ENCODE peak calls at places on chromosome 13, in eight cellular contexts. Z, W, H, U, F, O, R and L are unnamed samples.
A peak's percentile ranks its signal among the peaks of the same experiment; 100 is the strongest.

GRCh38 chr13:34750078-34750703 is 191.9 kb upstream of the NBEA start:
- DNase-seq in Z (no peak), W (peak; percentile 33), H (peak; percentile 27), U (no peak), F (no peak), O (peak; percentile 51), R (no peak), L (no peak)

GRCh38 chr13:35474551-35474950 is 1.9 kb downstream of the MAB21L1 start:
- DNase-seq in Z (no peak), W (no peak), H (no peak), U (no peak), F (no peak), O (no peak), R (no peak), L (no peak)

GRCh38 chr13:37029617-37030016 is 29.0 kb downstream of the EXOSC8 start:
- DNase-seq in Z (no peak), W (no peak), H (no peak), U (no peak), F (no peak), O (no peak), R (no peak), L (no peak)

GRCh38 chr13:90447735-90448103 is 899.8 kb upstream of the MIR17HG start:
- DNase-seq in Z (no peak), W (no peak), H (no peak), U (no peak), F (no peak), O (no peak), R (no peak), L (no peak)

GRCh38 chr13:27353166-27353583 is 71.2 kb upstream of the GTF3A start:
- DNase-seq in Z (no peak), W (no peak), H (no peak), U (no peak), F (no peak), O (no peak), R (no peak), L (no peak)

GRCh38 chr13:113646376-113646775 is 11.6 kb downstream of the ATP4B start:
- DNase-seq in Z (peak; percentile 49), W (peak; percentile 7), H (no peak), U (no peak), F (no peak), O (peak; percentile 8), R (no peak), L (no peak)

GRCh38 chr13:51942189-51942588 is 69.1 kb downstream of the ATP7B start:
- DNase-seq in Z (no peak), W (no peak), H (no peak), U (no peak), F (no peak), O (no peak), R (no peak), L (no peak)

GRCh38 chr13:44591316-44591715 is 15.2 kb upstream of the TSC22D1 start:
- DNase-seq in Z (no peak), W (no peak), H (no peak), U (no peak), F (no peak), O (no peak), R (no peak), L (no peak)

GRCh38 chr13:113655358-113656014 is 2.5 kb downstream of the ATP4B start:
- DNase-seq in Z (no peak), W (peak; percentile 17), H (no peak), U (no peak), F (no peak), O (peak; percentile 7), R (no peak), L (no peak)

GRCh38 chr13:50085063-50085462 is 69.8 kb downstream of the KCNRG start:
- DNase-seq in Z (no peak), W (no peak), H (no peak), U (peak; percentile 69), F (no peak), O (no peak), R (no peak), L (peak; percentile 47)

GRCh38 chr13:46614582-46614981 is 61.6 kb downstream of the LRCH1 start:
- DNase-seq in Z (no peak), W (no peak), H (no peak), U (no peak), F (no peak), O (no peak), R (no peak), L (no peak)

GRCh38 chr13:31725841-31726240 is 13.5 kb upstream of the RXFP2 start:
- DNase-seq in Z (no peak), W (no peak), H (no peak), U (no peak), F (no peak), O (no peak), R (no peak), L (no peak)

GRCh38 chr13:72565893-72566292 is 161.5 kb downstream of the MZT1 start:
- DNase-seq in Z (no peak), W (no peak), H (no peak), U (peak; percentile 44), F (no peak), O (no peak), R (no peak), L (peak; percentile 37)

GRCh38 chr13:73429691-73430090 is 370.9 kb downstream of the KLF5 start:
- DNase-seq in Z (no peak), W (no peak), H (no peak), U (no peak), F (no peak), O (no peak), R (no peak), L (no peak)

GRCh38 chr13:44040070-44040753 is 160.5 kb downstream of the LACC1 start:
- DNase-seq in Z (no peak), W (no peak), H (no peak), U (peak; percentile 9), F (no peak), O (no peak), R (no peak), L (no peak)

GRCh38 chr13:99278199-99278598 is 20.0 kb upstream of the GPR18 start:
- DNase-seq in Z (no peak), W (no peak), H (no peak), U (peak; percentile 63), F (no peak), O (no peak), R (no peak), L (no peak)

DNA sequence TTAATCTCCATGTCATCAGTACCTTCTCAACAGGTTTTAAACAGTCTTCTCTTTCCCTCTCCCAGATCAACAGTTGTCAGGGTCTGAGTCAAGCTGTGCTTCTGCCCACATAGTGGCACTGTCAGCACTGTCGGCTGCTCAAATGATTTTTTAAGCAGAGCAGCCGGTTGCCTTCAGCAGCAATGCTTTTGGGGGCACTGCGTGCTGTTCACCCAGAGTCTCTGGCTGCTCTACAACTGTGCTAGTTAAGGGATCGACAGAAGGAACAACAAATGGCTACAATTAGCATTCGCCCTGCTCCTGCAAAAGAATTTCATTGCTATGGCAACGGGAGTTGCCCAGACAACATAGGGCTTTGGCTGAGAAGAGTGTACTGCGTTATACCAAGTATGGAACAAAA is 412.9 kb downstream of the DIAPH3 start:
- DNase-seq in Z (no peak), W (no peak), H (peak; percentile 18), U (no peak), F (no peak), O (no peak), R (no peak), L (no peak)
- TF ChIP-seq POLR2A in Z (no peak), W (no peak), H (no peak), U (no peak), F (no peak), O (no peak), R (no peak), L (no peak)

GRCh38 chr13:30364133-30364532 is 56.8 kb upstream of the KATNAL1 start:
- DNase-seq in Z (no peak), W (no peak), H (no peak), U (peak; percentile 36), F (no peak), O (no peak), R (no peak), L (peak; percentile 29)

GRCh38 chr13:30363725-30364124 is 56.4 kb upstream of the KATNAL1 start:
- DNase-seq in Z (no peak), W (no peak), H (no peak), U (no peak), F (no peak), O (no peak), R (no peak), L (no peak)

GRCh38 chr13:30362869-30363268 is 55.5 kb upstream of the KATNAL1 start:
- DNase-seq in Z (no peak), W (no peak), H (no peak), U (no peak), F (no peak), O (no peak), R (no peak), L (peak; percentile 18)

GRCh38 chr13:30366083-30366482 is 56.2 kb upstream of the UBE2L5 start:
- DNase-seq in Z (no peak), W (no peak), H (no peak), U (peak; percentile 61), F (no peak), O (no peak), R (no peak), L (no peak)

DNA sequence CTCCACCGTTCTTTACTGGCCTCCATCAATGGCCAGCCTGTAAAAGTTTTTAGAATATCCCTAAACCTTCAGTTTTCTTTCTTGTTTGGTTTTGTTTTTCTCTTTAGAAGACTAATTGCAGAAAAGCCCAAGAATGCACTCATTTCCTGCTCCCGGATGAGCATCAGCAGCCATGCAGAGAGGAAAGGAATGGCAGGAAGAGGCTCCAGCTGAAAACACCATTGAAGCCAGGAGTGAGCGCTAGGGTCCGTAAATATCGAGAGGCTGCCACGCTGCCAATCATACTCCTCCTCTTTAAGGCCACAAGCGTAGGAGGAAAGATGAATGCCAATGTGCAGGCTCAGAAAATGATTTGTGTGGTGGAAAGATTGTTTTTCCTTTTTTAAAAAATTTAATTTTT is 57.4 kb upstream of the UBE2L5 start:
- DNase-seq in Z (no peak), W (no peak), H (no peak), U (no peak), F (no peak), O (no peak), R (no peak), L (no peak)
- TF ChIP-seq POLR2A in Z (no peak), W (no peak), H (no peak), U (no peak), F (no peak), O (no peak), R (no peak), L (no peak)

GRCh38 chr13:105979131-105979530 is 556.3 kb downstream of the EFNB2 start:
- DNase-seq in Z (no peak), W (no peak), H (no peak), U (no peak), F (no peak), O (no peak), R (no peak), L (no peak)
- TF ChIP-seq POLR2A in Z (no peak), W (no peak), H (no peak), U (no peak), F (no peak), O (no peak), R (no peak), L (no peak)

DNA sequence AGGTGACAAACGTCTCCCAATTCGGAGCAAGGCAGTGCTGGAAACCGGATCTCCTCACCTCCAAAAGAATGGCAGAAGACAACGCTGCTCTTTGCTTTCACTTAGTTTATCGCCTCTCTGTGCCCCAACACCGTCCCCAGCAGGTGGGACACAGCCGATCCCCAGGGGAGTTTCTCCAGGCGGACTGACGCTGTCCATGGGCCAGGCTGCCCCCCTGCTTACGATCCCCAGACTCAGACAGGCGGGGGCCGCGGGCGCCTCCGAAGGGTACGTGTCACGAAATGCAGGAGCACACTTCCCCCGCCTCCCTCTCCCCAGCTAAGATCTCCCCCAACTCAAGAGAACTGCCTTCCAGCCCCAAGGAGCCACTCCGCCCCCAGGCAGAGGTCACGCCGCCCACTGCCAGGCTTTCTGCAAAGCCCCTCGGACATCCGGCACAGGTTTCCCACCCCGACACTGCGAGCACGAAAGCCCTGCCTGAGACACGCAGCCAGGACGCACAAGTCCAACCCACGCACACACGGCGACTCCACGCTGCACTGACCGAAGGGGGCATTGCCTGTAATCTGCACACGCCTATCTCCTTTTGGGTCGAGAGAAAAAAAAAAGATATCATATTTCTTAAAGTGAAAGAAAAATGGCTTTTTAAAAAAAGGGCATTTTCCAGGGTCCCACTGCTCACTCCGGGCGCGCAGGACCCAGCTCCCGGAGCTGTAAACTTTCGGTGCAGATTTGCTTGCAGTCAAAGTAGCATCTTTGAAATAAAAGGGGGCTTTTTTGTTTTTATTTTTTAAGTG is 1.9 kb downstream of the SPRY2 start:
- DNase-seq in Z (peak; percentile 78), W (peak; percentile 80), H (peak; percentile 79), U (peak; percentile 79), F (peak; percentile 37), O (peak; percentile 63), R (peak; percentile 79), L (peak; percentile 68)
- TF ChIP-seq POLR2A in Z (peak; percentile 38), W (peak; percentile 32), H (peak; percentile 71), U (no peak), F (no peak), O (no peak), R (no peak), L (no peak)